ENCODE peak calls at places on chromosomes 6 and 20, in four cellular contexts. G, T, F and C are unnamed samples.

GRCh38 chr6:3296537-3297453 is 38.0 kb downstream of the PSMG4 start:
- DNase-seq in G (no peak), T (no peak), F (peak), C (no peak)

GRCh38 chr20:13028001-13028400 is 19.2 kb downstream of the SPTLC3 start:
- DNase-seq in G (no peak), T (no peak), F (no peak), C (no peak)

GRCh38 chr20:62935204-62935967 is 2.6 kb upstream of the GID8 start:
- DNase-seq in G (no peak), T (no peak), F (no peak), C (no peak)

GRCh38 chr6:69019832-69020231 is 384.8 kb downstream of the ADGRB3 start:
- DNase-seq in G (no peak), T (no peak), F (peak), C (no peak)

GRCh38 chr6:31497595-31498476 is at the start of gene MICB:
- DNase-seq in G (peak), T (peak), F (peak), C (peak)

GRCh38 chr6:34350100-34350936 is 42.2 kb downstream of the NUDT3 start:
- DNase-seq in G (no peak), T (no peak), F (peak), C (no peak)

GRCh38 chr6:8080338-8081151 is 16.4 kb upstream of the BLOC1S5 start:
- DNase-seq in G (no peak), T (no peak), F (peak), C (no peak)

GRCh38 chr20:4170621-4171537 is 155.5 kb upstream of the RNF24 start:
- DNase-seq in G (no peak), T (no peak), F (no peak), C (no peak)

GRCh38 chr20:19775353-19776201 is 17.5 kb downstream of the RIN2 start:
- DNase-seq in G (no peak), T (peak), F (no peak), C (no peak)

GRCh38 chr6:142820336-142821016 is 124.5 kb downstream of the HIVEP2 start:
- DNase-seq in G (no peak), T (no peak), F (no peak), C (no peak)
- H3K4me3 ChIP-seq in G (no peak), T (peak), F (no peak), C (peak)

GRCh38 chr6:129189266-129189665 is 306.3 kb downstream of the LAMA2 start:
- DNase-seq in G (no peak), T (no peak), F (no peak), C (no peak)

GRCh38 chr6:129188795-129189194 is 305.9 kb downstream of the LAMA2 start:
- DNase-seq in G (no peak), T (no peak), F (no peak), C (no peak)

GRCh38 chr6:129192458-129192989 is 309.6 kb downstream of the LAMA2 start:
- DNase-seq in G (no peak), T (no peak), F (no peak), C (no peak)

GRCh38 chr6:129194441-129195021 is 311.6 kb downstream of the LAMA2 start:
- DNase-seq in G (no peak), T (no peak), F (no peak), C (no peak)

DNA sequence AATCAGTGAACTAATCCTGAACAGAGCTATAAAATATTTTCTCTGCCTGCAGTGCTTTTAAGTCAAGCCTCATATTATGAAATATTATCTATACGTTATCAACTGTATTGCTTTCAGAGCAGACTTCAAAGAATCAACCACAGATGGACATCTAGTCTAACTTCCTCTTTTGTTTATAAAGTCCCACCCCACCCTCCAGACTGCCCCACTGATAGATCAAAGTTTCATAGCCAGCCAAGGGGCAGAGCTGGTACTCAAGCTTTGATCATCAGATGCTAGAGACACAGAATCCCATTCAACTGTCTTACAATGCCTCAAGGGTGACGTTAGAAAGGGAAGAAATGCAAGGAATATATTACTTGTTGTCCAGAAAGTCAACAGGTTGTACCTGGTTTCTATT is 308.3 kb downstream of the LAMA2 start:
- DNase-seq in G (no peak), T (no peak), F (no peak), C (no peak)
- H3K27ac ChIP-seq in G (no peak), T (no peak), F (no peak), C (peak)

DNA sequence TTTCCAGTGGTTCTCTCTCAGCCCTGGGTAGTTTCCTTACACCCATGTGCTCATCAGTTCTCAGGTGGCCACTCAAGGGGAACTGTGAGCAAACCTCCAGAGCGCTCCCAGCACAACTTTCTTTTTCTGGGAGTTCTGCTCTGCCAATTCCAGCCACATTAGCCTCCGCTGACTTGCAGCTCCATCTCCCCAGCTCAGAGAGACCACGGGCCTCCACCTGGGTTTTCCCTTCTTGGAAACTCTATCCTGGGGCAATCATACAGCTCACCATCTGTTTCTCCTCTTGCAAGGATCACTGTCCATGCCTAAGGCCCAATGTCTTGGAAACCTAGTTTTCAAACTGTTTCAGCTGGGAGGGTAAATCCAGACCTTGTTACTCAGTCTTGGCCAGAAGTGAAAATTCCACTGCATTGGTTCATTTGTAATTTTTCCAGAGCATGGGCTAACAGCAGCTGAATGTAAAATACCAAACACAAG is 129.9 kb downstream of the EYA2 start:
- DNase-seq in G (no peak), T (no peak), F (peak), C (no peak)
- H3K4me3 ChIP-seq in G (no peak), T (no peak), F (no peak), C (no peak)

DNA sequence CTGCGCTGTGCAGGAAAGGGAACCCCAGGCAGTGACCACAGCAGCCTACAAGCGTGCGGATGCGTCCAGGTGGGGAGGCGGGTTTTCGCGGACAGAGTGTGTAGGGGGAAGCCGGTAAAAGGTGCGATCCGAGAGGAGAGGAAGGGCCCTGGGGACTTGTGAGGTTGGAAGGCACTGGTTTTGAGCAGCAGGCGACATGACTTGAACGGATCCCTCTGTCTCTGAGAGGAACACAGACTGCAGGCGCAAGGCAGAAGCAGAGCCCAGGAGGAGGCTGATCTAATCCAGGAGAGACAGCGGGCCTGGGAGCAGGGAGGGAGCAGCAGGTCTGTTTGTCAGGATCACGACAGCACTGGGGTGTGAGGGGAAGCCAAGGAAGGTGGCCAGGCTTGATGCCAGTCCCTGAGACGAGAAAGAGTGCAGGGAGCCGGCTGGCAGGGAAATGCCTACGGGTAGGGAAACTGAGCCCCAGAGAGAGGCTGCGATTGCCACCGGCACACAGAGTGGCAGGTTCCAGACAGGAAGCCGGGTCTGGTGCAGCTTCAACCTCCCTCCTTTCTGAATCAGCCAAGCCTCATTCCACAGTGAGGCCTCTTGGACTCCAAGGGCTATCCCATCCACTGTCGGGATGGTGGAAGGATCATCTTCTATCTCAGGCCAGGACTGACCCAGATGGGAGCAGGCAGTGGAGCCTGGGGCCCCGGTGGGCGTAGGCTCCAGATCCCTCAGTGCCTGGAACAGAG is 57.1 kb downstream of the HNF4A start:
- DNase-seq in G (no peak), T (no peak), F (no peak), C (no peak)
- H3K27ac ChIP-seq in G (no peak), T (no peak), F (no peak), C (no peak)

DNA sequence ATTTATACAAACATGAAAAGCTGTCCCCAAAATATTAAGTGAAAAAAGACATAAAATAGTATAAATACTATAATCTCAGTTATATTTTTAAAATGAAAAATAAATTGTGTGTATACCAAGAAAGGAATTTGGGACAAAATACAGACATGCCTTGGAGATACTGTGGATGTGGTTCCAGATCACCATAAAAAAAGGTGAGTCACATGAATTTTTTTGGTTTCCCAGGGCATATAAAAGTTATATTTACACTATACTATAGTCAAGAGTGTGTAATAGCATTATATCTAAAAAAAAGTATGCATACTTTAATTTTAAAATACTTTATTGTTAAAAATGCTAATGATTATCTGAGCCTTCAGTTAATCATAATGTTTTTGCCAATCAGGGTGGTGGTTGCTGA is 17.4 kb upstream of the SDHAF4 start:
- DNase-seq in G (no peak), T (no peak), F (peak), C (no peak)
- H3K4me3 ChIP-seq in G (no peak), T (no peak), F (no peak), C (no peak)

GRCh38 chr6:37783831-37784584 is 35.5 kb upstream of the ZFAND3 start:
- DNase-seq in G (no peak), T (peak), F (no peak), C (peak)
- H3K27ac ChIP-seq in G (no peak), T (no peak), F (peak), C (no peak)